ENCODE peak calls at places on chromosomes 16 and 17, in five cellular contexts. N is IMR-90, U is NB4, H is esophagus squamous epithelium, E is body of pancreas. C is an unnamed sample.
A peak's percentile ranks its signal among the peaks of the same experiment; 100 is the strongest.

GRCh38 chr16:17369441-17369951 is 101.3 kb downstream of the XYLT1 start:
- DNase-seq in H (peak; percentile 32), U (peak; percentile 93), E (peak; percentile 26), N (no peak), C (no peak)

GRCh38 chr17:47696717-47697642 is 3.0 kb downstream of the TBKBP1 start:
- DNase-seq in N (no peak), H (no peak), E (no peak), U (no peak), C (no peak)

GRCh38 chr17:78759203-78759968 is 22.7 kb downstream of the CYTH1 start:
- DNase-seq in N (peak; percentile 43), E (peak; percentile 87), U (peak; percentile 69), H (no peak), C (peak; percentile 90)

GRCh38 chr16:86538196-86538780 is 16.7 kb downstream of the MTHFSD start:
- DNase-seq in U (no peak), N (no peak), H (no peak), E (no peak), C (no peak)

GRCh38 chr16:56488035-56488434 is 31.8 kb downstream of the BBS2 start:
- DNase-seq in E (no peak), N (no peak), H (no peak), U (no peak), C (no peak)

GRCh38 chr17:62821213-62822079 is 13.3 kb upstream of the MARCHF10 start:
- DNase-seq in H (no peak), N (no peak), E (no peak), U (no peak), C (no peak)

GRCh38 chr16:88494335-88495154 is 41.5 kb downstream of the ZFPM1 start:
- DNase-seq in H (no peak), E (no peak), N (no peak), U (no peak), C (no peak)

GRCh38 chr17:80485846-80486245 is 9.4 kb upstream of the NPTX1 start:
- DNase-seq in H (no peak), U (peak; percentile 60), N (no peak), E (no peak), C (no peak)

GRCh38 chr16:88588754-88589153 is 18.6 kb downstream of the ZC3H18 start:
- DNase-seq in U (no peak), H (no peak), N (no peak), E (no peak), C (no peak)

GRCh38 chr17:55289106-55289446 is 24.3 kb downstream of the HLF start:
- DNase-seq in E (no peak), H (no peak), U (no peak), N (no peak), C (no peak)

GRCh38 chr17:7849185-7850117 is 5.4 kb upstream of the TMEM88 start:
- DNase-seq in N (no peak), U (no peak), H (no peak), E (no peak), C (peak; percentile 13)

GRCh38 chr16:23974223-23974622 is 138.4 kb downstream of the PRKCB start:
- DNase-seq in H (no peak), E (no peak), U (peak; percentile 15), N (no peak), C (no peak)

GRCh38 chr16:23587726-23588125 is 8.4 kb downstream of the NDUFAB1 start:
- DNase-seq in E (no peak), H (no peak), U (no peak), N (peak; percentile 96), C (no peak)

GRCh38 chr17:48749621-48750553 is 21.3 kb upstream of the HOXB13 start:
- DNase-seq in U (no peak), E (no peak), N (no peak), H (no peak), C (no peak)

GRCh38 chr16:75640598-75640997 is 6.9 kb downstream of the KARS1 start:
- DNase-seq in E (no peak), H (no peak), U (no peak), N (peak; percentile 86), C (no peak)

GRCh38 chr16:84885024-84885910 is 65.5 kb downstream of the CRISPLD2 start:
- DNase-seq in U (no peak), H (no peak), N (no peak), E (peak; percentile 18), C (no peak)

GRCh38 chr17:39735882-39736281 is 1.9 kb upstream of the GRB7 start:
- DNase-seq in N (no peak), U (no peak), E (no peak), H (no peak), C (no peak)

GRCh38 chr17:38734235-38734633 is 4.1 kb downstream of the CISD3 start:
- DNase-seq in U (no peak), E (no peak), H (no peak), N (no peak), C (no peak)

GRCh38 chr17:49739662-49740271 is 24.2 kb downstream of the FAM117A start:
- DNase-seq in N (peak; percentile 16), U (peak; percentile 98), H (peak; percentile 69), E (peak; percentile 83), C (peak; percentile 84)

GRCh38 chr16:11738742-11739544 is 3.7 kb downstream of the TXNDC11 start:
- DNase-seq in H (no peak), N (no peak), E (no peak), U (no peak), C (no peak)

GRCh38 chr16:2251281-2252111 is at the start of gene ECI1:
- DNase-seq in N (peak; percentile 92), U (peak; percentile 96), E (peak; percentile 98), H (peak; percentile 44), C (peak; percentile 90)

GRCh38 chr16:54744998-54745397 is 185.7 kb upstream of the IRX5 start:
- DNase-seq in H (no peak), N (no peak), E (no peak), U (no peak), C (no peak)

GRCh38 chr17:17015221-17015620 is 27.0 kb upstream of the MPRIP start:
- DNase-seq in H (no peak), N (no peak), U (no peak), E (no peak), C (no peak)

GRCh38 chr17:41098476-41098875 is 534 bp upstream of the KRTAP4-8 start:
- DNase-seq in N (peak; percentile 68), E (no peak), H (no peak), U (no peak), C (no peak)

GRCh38 chr16:56399492-56399891 is 25.9 kb downstream of the AMFR start:
- DNase-seq in E (no peak), U (no peak), N (no peak), H (no peak), C (no peak)

GRCh38 chr17:77507116-77507885 is 366.5 kb downstream of the SEC14L1 start:
- DNase-seq in U (no peak), N (no peak), E (peak; percentile 4), H (no peak), C (no peak)

GRCh38 chr16:88427376-88427775 is 25.7 kb upstream of the ZFPM1 start:
- DNase-seq in U (no peak), N (no peak), E (no peak), H (no peak), C (no peak)

GRCh38 chr16:19831678-19832077 is 53.0 kb downstream of the GPRC5B start:
- DNase-seq in H (no peak), E (no peak), N (peak; percentile 89), U (no peak), C (no peak)

GRCh38 chr17:76405967-76406647 is 21.7 kb downstream of the SPHK1 start:
- DNase-seq in N (peak; percentile 35), H (no peak), U (peak; percentile 84), E (peak; percentile 69), C (no peak)

GRCh38 chr17:28534740-28535375 is 17.6 kb downstream of the UNC119 start:
- DNase-seq in U (no peak), H (no peak), N (no peak), E (no peak), C (no peak)
- TF ChIP-seq POLR2A in U (no peak), H (no peak), N (no peak), E (no peak), C (no peak)

DNA sequence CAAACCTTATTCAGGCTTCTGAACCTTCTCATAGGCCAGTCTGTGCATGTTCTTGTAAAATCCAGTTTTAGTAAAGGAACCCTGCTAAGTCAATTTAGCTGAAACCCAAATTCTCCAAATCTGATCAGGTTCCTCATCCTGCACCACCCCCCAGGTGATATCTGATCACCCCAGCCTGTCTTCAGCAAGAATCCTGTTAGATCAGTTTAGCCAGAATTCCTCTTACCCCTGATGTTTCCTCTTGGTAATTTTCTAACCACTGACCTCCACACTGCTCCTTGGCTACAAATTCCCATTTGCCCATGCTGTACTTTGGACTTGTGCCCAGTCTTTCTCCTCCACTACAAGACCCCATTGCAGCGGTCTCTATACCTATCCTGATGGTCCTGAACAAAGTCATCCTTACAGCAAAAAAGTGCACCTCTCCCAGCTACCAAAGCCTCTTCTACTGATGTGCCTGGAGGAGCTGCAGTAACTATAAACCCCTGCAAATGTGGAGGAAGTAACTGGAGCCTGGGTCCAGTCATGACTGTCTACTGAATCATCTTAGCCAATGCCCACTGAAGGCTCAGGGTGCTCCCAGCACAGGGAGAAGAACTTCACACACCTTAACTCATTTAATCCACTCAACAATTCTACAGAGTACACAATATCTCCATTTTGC is 23.8 kb downstream of the TEX14 start:
- DNase-seq in E (no peak), U (no peak), H (no peak), N (peak; percentile 49), C (no peak)
- H3K4me3 ChIP-seq in E (no peak overlapping the region), U (no peak overlapping the region), H (no peak overlapping the region), N (no peak overlapping the region), C (no peak overlapping the region)

GRCh38 chr16:50607051-50607431 is 58.8 kb downstream of the NKD1 start:
- DNase-seq in E (no peak), N (no peak), H (no peak), U (no peak), C (no peak)

GRCh38 chr16:50606431-50607050 is 58.3 kb downstream of the NKD1 start:
- DNase-seq in E (no peak), H (no peak), N (no peak), U (no peak), C (no peak)

GRCh38 chr16:50607447-50607846 is 59.3 kb downstream of the NKD1 start:
- DNase-seq in N (no peak), H (no peak), E (no peak), U (no peak), C (no peak)

GRCh38 chr16:50604610-50605009 is 56.4 kb downstream of the NKD1 start:
- DNase-seq in E (peak; percentile 29), U (no peak), H (no peak), N (no peak), C (no peak)

GRCh38 chr16:50605733-50606430 is 57.7 kb downstream of the NKD1 start:
- DNase-seq in H (no peak), U (no peak), N (no peak), E (no peak), C (no peak)
- TF ChIP-seq CTCF in H (no peak), U (no peak), N (no peak), E (no peak), C (no peak)

DNA sequence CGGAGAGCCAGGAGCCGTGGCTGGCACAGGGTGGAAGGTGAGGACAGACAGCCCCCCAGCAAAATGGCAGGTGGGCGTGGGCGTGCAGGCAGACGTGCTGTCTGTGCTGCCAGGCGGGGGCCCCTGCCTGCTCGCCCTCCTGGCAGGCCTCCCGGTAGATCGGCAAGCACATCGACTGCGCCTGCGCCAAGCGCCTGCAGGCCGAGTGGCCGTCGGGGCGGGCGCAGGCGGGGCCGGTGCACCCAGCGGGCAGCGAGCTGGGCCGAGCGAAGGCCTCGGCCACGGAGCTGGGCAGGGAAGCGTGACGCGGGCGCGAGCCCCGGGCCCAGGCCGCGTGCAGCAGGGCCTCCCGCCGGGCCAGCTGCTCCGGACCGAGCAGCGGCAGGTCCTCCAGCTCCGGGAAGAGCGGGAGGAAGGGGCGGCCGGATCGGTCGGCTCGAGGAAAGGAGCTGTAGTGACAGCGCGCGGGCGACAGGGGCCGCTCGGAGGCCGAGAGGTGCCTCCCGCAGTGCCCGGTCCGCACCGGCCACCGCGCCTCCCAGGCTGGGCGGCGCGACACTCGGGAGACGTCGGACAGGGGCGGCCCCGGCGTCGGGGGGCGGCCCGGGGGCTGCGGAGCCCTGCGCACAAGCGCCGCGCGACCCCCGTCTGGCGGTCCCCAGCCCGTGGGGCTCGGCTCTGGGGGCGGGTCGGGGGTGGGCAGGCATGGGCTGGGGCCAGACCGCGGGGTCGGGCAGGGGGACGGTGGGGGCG is 16.9 kb downstream of the GRIN2C start:
- DNase-seq in U (peak; percentile 36), H (no peak), N (peak; percentile 46), E (peak; percentile 81), C (no peak)
- TF ChIP-seq POLR2A in U (no peak), H (no peak), N (no peak), E (no peak), C (no peak)

C was measured in lower leg skin.